ENCODE peak calls at places on chromosomes 16 and 17, in five cellular contexts. One of them, this sample, is unnamed.

GRCh38 chr17:74862108-74862901 is 2.6 kb upstream of the GRIN2C start:
- DNase-seq in HL-60: peak
- DNase-seq in adrenal gland: peak
- DNase-seq in body of pancreas: peak
- DNase-seq in fibroblast of lung: no peak
- DNase-seq in this sample: peak

GRCh38 chr17:46929413-46929812 is 6.5 kb downstream of the GOSR2 start:
- DNase-seq in HL-60: no peak
- DNase-seq in adrenal gland: no peak
- DNase-seq in body of pancreas: no peak
- DNase-seq in fibroblast of lung: peak
- DNase-seq in this sample: no peak

GRCh38 chr17:19369846-19370492 is 7.4 kb upstream of the B9D1 start:
- DNase-seq in HL-60: no peak
- DNase-seq in adrenal gland: peak
- DNase-seq in body of pancreas: no peak
- DNase-seq in fibroblast of lung: no peak
- DNase-seq in this sample: peak

GRCh38 chr17:50268632-50269287 is 5.5 kb upstream of the TMEM92 start:
- DNase-seq in HL-60: no peak
- DNase-seq in adrenal gland: peak
- DNase-seq in body of pancreas: no peak
- DNase-seq in fibroblast of lung: no peak
- DNase-seq in this sample: no peak

GRCh38 chr17:38602453-38602852 is 3.3 kb downstream of the SRCIN1 start:
- DNase-seq in HL-60: no peak
- DNase-seq in adrenal gland: no peak
- DNase-seq in body of pancreas: no peak
- DNase-seq in fibroblast of lung: no peak
- DNase-seq in this sample: no peak

GRCh38 chr17:40993084-40993483 is 880 bp downstream of the KRTAP3-3 start:
- DNase-seq in HL-60: no peak
- DNase-seq in adrenal gland: no peak
- DNase-seq in body of pancreas: no peak
- DNase-seq in fibroblast of lung: no peak
- DNase-seq in this sample: no peak

GRCh38 chr16:50640391-50640790 is 40.7 kb downstream of the SNX20 start:
- DNase-seq in HL-60: no peak
- DNase-seq in adrenal gland: no peak
- DNase-seq in body of pancreas: no peak
- DNase-seq in fibroblast of lung: peak
- DNase-seq in this sample: no peak

GRCh38 chr16:24364596-24364995 is 108.5 kb downstream of the CACNG3 start:
- DNase-seq in HL-60: no peak
- DNase-seq in adrenal gland: no peak
- DNase-seq in body of pancreas: no peak
- DNase-seq in fibroblast of lung: no peak
- DNase-seq in this sample: no peak

GRCh38 chr17:49101054-49101534 is 31.5 kb upstream of the B4GALNT2 start:
- DNase-seq in HL-60: no peak
- DNase-seq in adrenal gland: no peak
- DNase-seq in body of pancreas: peak
- DNase-seq in fibroblast of lung: peak
- DNase-seq in this sample: no peak

GRCh38 chr17:35799942-35800341 is 4.5 kb upstream of the MMP28 start:
- DNase-seq in HL-60: no peak
- DNase-seq in adrenal gland: peak
- DNase-seq in body of pancreas: peak
- DNase-seq in fibroblast of lung: peak
- DNase-seq in this sample: no peak

GRCh38 chr17:32529604-32530003 is 42.8 kb downstream of the CDK5R1 start:
- DNase-seq in HL-60: no peak
- DNase-seq in adrenal gland: no peak
- DNase-seq in body of pancreas: peak
- DNase-seq in fibroblast of lung: no peak
- DNase-seq in this sample: no peak

GRCh38 chr16:68698091-68698490 is 39.0 kb upstream of the CDH1 start:
- DNase-seq in HL-60: no peak
- DNase-seq in adrenal gland: no peak
- DNase-seq in body of pancreas: no peak
- DNase-seq in fibroblast of lung: no peak
- DNase-seq in this sample: no peak

GRCh38 chr17:38451030-38451839 is 23.0 kb downstream of the ARHGAP23 start:
- DNase-seq in HL-60: no peak
- DNase-seq in adrenal gland: no peak
- DNase-seq in body of pancreas: no peak
- DNase-seq in fibroblast of lung: peak
- DNase-seq in this sample: no peak

GRCh38 chr16:754208-755097 is 6.1 kb upstream of the MSLN start:
- DNase-seq in HL-60: no peak
- DNase-seq in adrenal gland: no peak
- DNase-seq in body of pancreas: no peak
- DNase-seq in fibroblast of lung: no peak
- DNase-seq in this sample: no peak

GRCh38 chr16:82183004-82183397 is 13.0 kb upstream of the MPHOSPH6 start:
- DNase-seq in HL-60: peak
- DNase-seq in adrenal gland: no peak
- DNase-seq in body of pancreas: no peak
- DNase-seq in fibroblast of lung: no peak
- DNase-seq in this sample: no peak

GRCh38 chr16:86665319-86665675 is 86.9 kb downstream of the FOXL1 start:
- DNase-seq in HL-60: no peak
- DNase-seq in adrenal gland: no peak
- DNase-seq in body of pancreas: no peak
- DNase-seq in fibroblast of lung: peak
- DNase-seq in this sample: no peak

GRCh38 chr17:27245230-27245696 is 48.7 kb upstream of the WSB1 start:
- DNase-seq in HL-60: peak
- DNase-seq in adrenal gland: peak
- DNase-seq in body of pancreas: peak
- DNase-seq in fibroblast of lung: peak
- DNase-seq in this sample: peak

GRCh38 chr17:77127735-77128361 is 12.9 kb upstream of the SEC14L1 start:
- DNase-seq in HL-60: peak
- DNase-seq in adrenal gland: peak
- DNase-seq in body of pancreas: peak
- DNase-seq in fibroblast of lung: peak
- DNase-seq in this sample: peak

GRCh38 chr17:50301891-50302584 is 27.8 kb downstream of the TMEM92 start:
- DNase-seq in HL-60: peak
- DNase-seq in adrenal gland: no peak
- DNase-seq in body of pancreas: no peak
- DNase-seq in fibroblast of lung: no peak
- DNase-seq in this sample: no peak

DNA sequence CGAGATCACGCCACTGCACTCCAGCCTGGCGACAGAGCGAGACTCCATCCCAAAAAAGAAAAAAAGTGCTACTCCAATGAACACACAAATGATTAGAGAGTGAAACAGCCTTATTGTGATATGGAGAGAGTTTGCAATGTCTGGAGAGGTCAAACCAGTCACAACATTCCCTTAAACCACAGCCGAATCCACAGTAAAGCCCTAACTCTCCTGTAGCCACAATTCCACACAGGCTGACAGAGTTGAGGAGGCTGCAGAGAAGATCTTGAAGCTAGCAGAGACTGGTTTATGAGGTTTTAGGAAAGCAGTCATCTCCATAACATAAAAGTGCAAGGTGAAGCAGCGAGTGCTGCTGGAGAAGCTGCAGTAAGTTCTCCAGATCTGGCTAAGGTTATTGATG is 6.7 kb downstream of the RNF213 start:
- DNase-seq in HL-60: no peak
- DNase-seq in adrenal gland: no peak
- DNase-seq in body of pancreas: no peak
- DNase-seq in fibroblast of lung: peak
- DNase-seq in this sample: no peak
- H3K27ac ChIP-seq in HL-60: no peak
- H3K27ac ChIP-seq in adrenal gland: no peak
- H3K27ac ChIP-seq in body of pancreas: no peak
- H3K27ac ChIP-seq in fibroblast of lung: no peak
- H3K27ac ChIP-seq in this sample: no peak

GRCh38 chr17:12290207-12290606 is 269.5 kb downstream of the MAP2K4 start:
- DNase-seq in HL-60: no peak
- DNase-seq in adrenal gland: no peak
- DNase-seq in body of pancreas: no peak
- DNase-seq in fibroblast of lung: no peak
- DNase-seq in this sample: no peak
- H3K27ac ChIP-seq in HL-60: no peak
- H3K27ac ChIP-seq in adrenal gland: no peak
- H3K27ac ChIP-seq in body of pancreas: no peak
- H3K27ac ChIP-seq in fibroblast of lung: no peak
- H3K27ac ChIP-seq in this sample: no peak

GRCh38 chr17:57032343-57032742 is 52.7 kb upstream of the AKAP1 start:
- DNase-seq in HL-60: no peak
- DNase-seq in adrenal gland: no peak
- DNase-seq in body of pancreas: peak
- DNase-seq in fibroblast of lung: no peak
- DNase-seq in this sample: no peak
- H3K27ac ChIP-seq in HL-60: no peak
- H3K27ac ChIP-seq in adrenal gland: no peak
- H3K27ac ChIP-seq in body of pancreas: peak
- H3K27ac ChIP-seq in fibroblast of lung: no peak
- H3K27ac ChIP-seq in this sample: no peak

GRCh38 chr17:17366235-17366634 is 63.1 kb downstream of the NT5M start:
- DNase-seq in HL-60: no peak
- DNase-seq in adrenal gland: no peak
- DNase-seq in body of pancreas: no peak
- DNase-seq in fibroblast of lung: no peak
- DNase-seq in this sample: no peak
- H3K27ac ChIP-seq in HL-60: no peak
- H3K27ac ChIP-seq in adrenal gland: no peak
- H3K27ac ChIP-seq in body of pancreas: no peak
- H3K27ac ChIP-seq in fibroblast of lung: no peak
- H3K27ac ChIP-seq in this sample: no peak

This sample was measured in CD8-positive, alpha-beta memory T cell.